ENCODE peak calls at places on chromosome 6, in ten cellular contexts. One of them, this sample, is unnamed. For H3K27me3, the result is how much of the 10 kb centered on the place peaks cover.

GRCh38 chr6:112356994-112357393 is 9.9 kb downstream of the RFPL4B start:
- DNase-seq in fibroblast of lung: no peak
- DNase-seq in suprapubic skin: no peak
- DNase-seq in cardiac muscle cell: no peak
- DNase-seq in hepatocyte: no peak
- DNase-seq in SK-N-SH: no peak
- DNase-seq in pancreas: no peak
- DNase-seq in Panc1: no peak
- DNase-seq in dorsolateral prefrontal cortex: no peak
- DNase-seq in lower lobe of right lung: no peak
- DNase-seq in this sample: no peak

GRCh38 chr6:2216794-2217383 is 28.5 kb downstream of the GMDS start:
- DNase-seq in Panc1: no peak
- DNase-seq in lower lobe of right lung: no peak
- DNase-seq in dorsolateral prefrontal cortex: no peak
- DNase-seq in pancreas: no peak
- DNase-seq in SK-N-SH: no peak
- DNase-seq in cardiac muscle cell: no peak
- DNase-seq in hepatocyte: no peak
- DNase-seq in suprapubic skin: no peak
- DNase-seq in fibroblast of lung: no peak
- DNase-seq in this sample: no peak

GRCh38 chr6:53280207-53280606 is 68.5 kb downstream of the ELOVL5 start:
- DNase-seq in hepatocyte: no peak
- DNase-seq in pancreas: no peak
- DNase-seq in dorsolateral prefrontal cortex: no peak
- DNase-seq in cardiac muscle cell: no peak
- DNase-seq in SK-N-SH: no peak
- DNase-seq in suprapubic skin: no peak
- DNase-seq in Panc1: no peak
- DNase-seq in fibroblast of lung: no peak
- DNase-seq in lower lobe of right lung: no peak
- DNase-seq in this sample: no peak

GRCh38 chr6:56708810-56709597 is 66.3 kb upstream of the DST start:
- DNase-seq in suprapubic skin: no peak
- DNase-seq in dorsolateral prefrontal cortex: no peak
- DNase-seq in Panc1: no peak
- DNase-seq in cardiac muscle cell: peak
- DNase-seq in hepatocyte: peak
- DNase-seq in fibroblast of lung: peak
- DNase-seq in lower lobe of right lung: no peak
- DNase-seq in pancreas: no peak
- DNase-seq in SK-N-SH: peak
- DNase-seq in this sample: no peak

GRCh38 chr6:138107752-138108592 is 753 bp upstream of the PERP start:
- DNase-seq in dorsolateral prefrontal cortex: no peak
- DNase-seq in suprapubic skin: peak
- DNase-seq in fibroblast of lung: no peak
- DNase-seq in hepatocyte: peak
- DNase-seq in lower lobe of right lung: no peak
- DNase-seq in cardiac muscle cell: no peak
- DNase-seq in Panc1: no peak
- DNase-seq in SK-N-SH: peak
- DNase-seq in pancreas: peak
- DNase-seq in this sample: no peak

GRCh38 chr6:52551483-52552277 is 25.2 kb downstream of the TRAM2 start:
- DNase-seq in Panc1: no peak
- DNase-seq in pancreas: peak
- DNase-seq in dorsolateral prefrontal cortex: no peak
- DNase-seq in hepatocyte: peak
- DNase-seq in suprapubic skin: no peak
- DNase-seq in fibroblast of lung: peak
- DNase-seq in cardiac muscle cell: peak
- DNase-seq in SK-N-SH: peak
- DNase-seq in lower lobe of right lung: peak
- DNase-seq in this sample: no peak

GRCh38 chr6:162957062-162957461 is 229.3 kb downstream of the PACRG start:
- DNase-seq in cardiac muscle cell: no peak
- DNase-seq in dorsolateral prefrontal cortex: no peak
- DNase-seq in Panc1: no peak
- DNase-seq in lower lobe of right lung: no peak
- DNase-seq in hepatocyte: no peak
- DNase-seq in suprapubic skin: no peak
- DNase-seq in fibroblast of lung: no peak
- DNase-seq in SK-N-SH: no peak
- DNase-seq in pancreas: no peak
- DNase-seq in this sample: no peak

GRCh38 chr6:3874069-3874468 is 24.9 kb downstream of the FAM50B start:
- DNase-seq in cardiac muscle cell: no peak
- DNase-seq in pancreas: no peak
- DNase-seq in suprapubic skin: no peak
- DNase-seq in hepatocyte: no peak
- DNase-seq in lower lobe of right lung: no peak
- DNase-seq in Panc1: no peak
- DNase-seq in fibroblast of lung: no peak
- DNase-seq in dorsolateral prefrontal cortex: no peak
- DNase-seq in SK-N-SH: no peak
- DNase-seq in this sample: no peak

GRCh38 chr6:37242429-37243052 is 15.0 kb upstream of the TBC1D22B start:
- DNase-seq in Panc1: peak
- DNase-seq in lower lobe of right lung: no peak
- DNase-seq in hepatocyte: peak
- DNase-seq in fibroblast of lung: peak
- DNase-seq in suprapubic skin: no peak
- DNase-seq in SK-N-SH: no peak
- DNase-seq in dorsolateral prefrontal cortex: no peak
- DNase-seq in cardiac muscle cell: peak
- DNase-seq in pancreas: no peak
- DNase-seq in this sample: peak

GRCh38 chr6:19327684-19328083 is 509.5 kb upstream of the ID4 start:
- DNase-seq in Panc1: no peak
- DNase-seq in SK-N-SH: no peak
- DNase-seq in suprapubic skin: no peak
- DNase-seq in dorsolateral prefrontal cortex: no peak
- DNase-seq in hepatocyte: no peak
- DNase-seq in lower lobe of right lung: no peak
- DNase-seq in fibroblast of lung: peak
- DNase-seq in pancreas: no peak
- DNase-seq in cardiac muscle cell: peak
- DNase-seq in this sample: no peak

GRCh38 chr6:71287038-71287437 is 1.6 kb upstream of the OGFRL1 start:
- DNase-seq in lower lobe of right lung: no peak
- DNase-seq in suprapubic skin: peak
- DNase-seq in dorsolateral prefrontal cortex: no peak
- DNase-seq in cardiac muscle cell: no peak
- DNase-seq in hepatocyte: no peak
- DNase-seq in SK-N-SH: no peak
- DNase-seq in fibroblast of lung: no peak
- DNase-seq in Panc1: no peak
- DNase-seq in pancreas: peak
- DNase-seq in this sample: no peak
- H3K4me3 ChIP-seq in lower lobe of right lung: peak
- H3K4me3 ChIP-seq in suprapubic skin: peak
- H3K4me3 ChIP-seq in dorsolateral prefrontal cortex: no peak
- H3K4me3 ChIP-seq in cardiac muscle cell: no peak
- H3K4me3 ChIP-seq in hepatocyte: no peak
- H3K4me3 ChIP-seq in SK-N-SH: no peak
- H3K4me3 ChIP-seq in fibroblast of lung: no peak
- H3K4me3 ChIP-seq in Panc1: no peak
- H3K4me3 ChIP-seq in pancreas: no peak
- H3K4me3 ChIP-seq in this sample: no peak

DNA sequence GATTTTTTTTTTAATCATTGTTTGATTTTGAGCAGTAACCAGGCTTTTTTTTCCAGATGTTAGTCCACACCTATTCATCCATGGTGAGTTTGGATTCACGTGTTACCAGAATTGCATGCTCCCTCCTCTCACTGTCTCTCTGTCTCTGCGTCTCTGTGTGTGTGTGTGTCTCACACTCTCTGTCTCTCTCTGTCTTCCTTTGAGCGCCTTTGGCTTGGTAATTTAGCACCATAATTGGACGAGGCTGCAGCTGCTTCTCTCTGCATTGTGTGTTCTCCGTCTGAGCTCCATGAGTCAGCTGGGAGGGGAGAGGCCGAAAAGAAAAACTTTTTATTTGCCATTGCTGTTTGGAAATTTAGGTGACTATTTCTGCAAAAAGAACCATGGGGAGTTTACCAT is 3.4 kb downstream of the TFAP2B start:
- DNase-seq in fibroblast of lung: no peak
- DNase-seq in SK-N-SH: no peak
- DNase-seq in hepatocyte: no peak
- DNase-seq in dorsolateral prefrontal cortex: no peak
- DNase-seq in Panc1: no peak
- DNase-seq in pancreas: no peak
- DNase-seq in lower lobe of right lung: no peak
- DNase-seq in suprapubic skin: no peak
- DNase-seq in cardiac muscle cell: no peak
- DNase-seq in this sample: no peak
- H3K27me3 ChIP-seq in fibroblast of lung: under half
- H3K27me3 ChIP-seq in SK-N-SH: half or more
- H3K27me3 ChIP-seq in hepatocyte: half or more
- H3K27me3 ChIP-seq in dorsolateral prefrontal cortex: half or more
- H3K27me3 ChIP-seq in Panc1: under half
- H3K27me3 ChIP-seq in pancreas: half or more
- H3K27me3 ChIP-seq in lower lobe of right lung: half or more
- H3K27me3 ChIP-seq in suprapubic skin: half or more
- H3K27me3 ChIP-seq in cardiac muscle cell: half or more
- H3K27me3 ChIP-seq in this sample: half or more

GRCh38 chr6:170260686-170261085 is 30.2 kb downstream of the DLL1 start:
- DNase-seq in lower lobe of right lung: no peak
- DNase-seq in pancreas: peak
- DNase-seq in dorsolateral prefrontal cortex: peak
- DNase-seq in fibroblast of lung: no peak
- DNase-seq in hepatocyte: no peak
- DNase-seq in Panc1: no peak
- DNase-seq in cardiac muscle cell: no peak
- DNase-seq in suprapubic skin: no peak
- DNase-seq in SK-N-SH: no peak
- DNase-seq in this sample: no peak
- TF ChIP-seq CTCF in lower lobe of right lung: no peak
- TF ChIP-seq CTCF in pancreas: peak
- TF ChIP-seq CTCF in dorsolateral prefrontal cortex: no peak
- TF ChIP-seq CTCF in fibroblast of lung: no peak
- TF ChIP-seq CTCF in hepatocyte: no peak
- TF ChIP-seq CTCF in Panc1: no peak
- TF ChIP-seq CTCF in cardiac muscle cell: no peak
- TF ChIP-seq CTCF in suprapubic skin: no peak
- TF ChIP-seq CTCF in SK-N-SH: no peak
- TF ChIP-seq CTCF in this sample: no peak

GRCh38 chr6:157143885-157144795 is 179.2 kb downstream of the TMEM242 start:
- DNase-seq in dorsolateral prefrontal cortex: no peak
- DNase-seq in fibroblast of lung: peak
- DNase-seq in pancreas: no peak
- DNase-seq in hepatocyte: no peak
- DNase-seq in cardiac muscle cell: peak
- DNase-seq in suprapubic skin: no peak
- DNase-seq in SK-N-SH: peak
- DNase-seq in lower lobe of right lung: no peak
- DNase-seq in Panc1: no peak
- DNase-seq in this sample: no peak
- H3K4me3 ChIP-seq in dorsolateral prefrontal cortex: no peak
- H3K4me3 ChIP-seq in fibroblast of lung: no peak
- H3K4me3 ChIP-seq in pancreas: no peak
- H3K4me3 ChIP-seq in hepatocyte: no peak
- H3K4me3 ChIP-seq in cardiac muscle cell: no peak
- H3K4me3 ChIP-seq in suprapubic skin: no peak
- H3K4me3 ChIP-seq in SK-N-SH: no peak
- H3K4me3 ChIP-seq in lower lobe of right lung: no peak
- H3K4me3 ChIP-seq in Panc1: no peak
- H3K4me3 ChIP-seq in this sample: no peak

DNA sequence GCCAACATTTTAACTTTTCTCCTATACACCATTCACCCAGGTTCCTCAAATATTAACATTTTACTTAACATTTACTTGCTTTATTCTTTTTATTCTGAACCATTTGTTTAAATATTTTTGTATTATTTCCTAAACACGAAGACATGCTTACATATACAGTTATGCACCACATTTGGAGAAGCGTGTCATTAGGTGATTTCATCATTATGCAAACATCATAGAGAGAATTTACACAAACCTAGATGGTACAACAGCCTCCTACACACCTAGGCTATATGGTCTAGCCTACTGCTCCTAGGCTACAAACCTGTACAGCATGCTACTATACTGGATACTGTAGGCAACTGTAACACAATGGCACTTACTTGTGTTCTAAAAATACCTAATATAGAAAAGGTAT is 6.6 kb downstream of the TDP2 start:
- DNase-seq in hepatocyte: no peak
- DNase-seq in SK-N-SH: no peak
- DNase-seq in Panc1: no peak
- DNase-seq in lower lobe of right lung: no peak
- DNase-seq in pancreas: no peak
- DNase-seq in suprapubic skin: no peak
- DNase-seq in fibroblast of lung: no peak
- DNase-seq in dorsolateral prefrontal cortex: no peak
- DNase-seq in cardiac muscle cell: no peak
- DNase-seq in this sample: no peak
- H3K27me3 ChIP-seq in hepatocyte: under half
- H3K27me3 ChIP-seq in SK-N-SH: under half
- H3K27me3 ChIP-seq in Panc1: under half
- H3K27me3 ChIP-seq in lower lobe of right lung: under half
- H3K27me3 ChIP-seq in pancreas: under half
- H3K27me3 ChIP-seq in suprapubic skin: under half
- H3K27me3 ChIP-seq in fibroblast of lung: under half
- H3K27me3 ChIP-seq in dorsolateral prefrontal cortex: under half
- H3K27me3 ChIP-seq in cardiac muscle cell: under half
- H3K27me3 ChIP-seq in this sample: under half

DNA sequence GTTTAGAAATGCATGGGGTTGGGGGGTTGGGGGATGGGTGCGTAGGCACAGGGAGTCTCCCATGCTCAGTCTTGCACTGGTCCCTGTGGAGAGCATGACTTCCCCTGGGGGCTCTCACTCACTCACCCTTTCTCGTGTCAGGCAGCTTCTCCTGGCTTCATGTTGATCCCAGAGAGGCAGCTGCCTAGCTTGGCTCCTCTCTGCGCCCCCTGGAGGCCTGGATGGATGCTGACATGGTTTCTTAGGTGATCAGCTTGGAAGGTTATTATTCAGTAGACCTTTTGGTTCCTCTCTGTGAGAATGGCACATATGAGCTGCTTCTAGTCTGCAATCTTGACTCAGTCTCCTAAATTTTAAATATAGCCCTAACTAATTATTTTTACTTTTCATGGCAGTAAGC is 109.3 kb upstream of the FAM83B start:
- DNase-seq in Panc1: no peak
- DNase-seq in hepatocyte: no peak
- DNase-seq in suprapubic skin: no peak
- DNase-seq in lower lobe of right lung: no peak
- DNase-seq in pancreas: no peak
- DNase-seq in cardiac muscle cell: no peak
- DNase-seq in dorsolateral prefrontal cortex: no peak
- DNase-seq in SK-N-SH: peak
- DNase-seq in fibroblast of lung: no peak
- DNase-seq in this sample: no peak
- TF ChIP-seq CTCF in Panc1: peak
- TF ChIP-seq CTCF in hepatocyte: no peak
- TF ChIP-seq CTCF in suprapubic skin: no peak
- TF ChIP-seq CTCF in lower lobe of right lung: no peak
- TF ChIP-seq CTCF in pancreas: no peak
- TF ChIP-seq CTCF in cardiac muscle cell: peak
- TF ChIP-seq CTCF in dorsolateral prefrontal cortex: no peak
- TF ChIP-seq CTCF in SK-N-SH: peak
- TF ChIP-seq CTCF in fibroblast of lung: no peak
- TF ChIP-seq CTCF in this sample: peak

This sample was measured in BJ.